ENCODE peak calls at places on chromosomes 4 and X, in seven cellular contexts. P is AG10803; Q is amniotic stem cell; G is activated CD4-positive, alpha-beta T cell treated with anti-CD3 and anti-CD28 coated beads for 4 hours; T is WTC11; C is CD8-positive, alpha-beta T cell; R is CD4-positive, alpha-beta T cell. K is an unnamed sample.

GRCh38 chr4:140014284-140014683 is 139.7 kb downstream of the MAML3 start:
- DNase-seq in G (no peak), C (no peak), R (no peak), P (no peak), T (no peak), Q (no peak), K (no peak)

GRCh38 chrX:110403839-110404238 is 45.2 kb downstream of the RTL9 start:
- DNase-seq in Q (peak), T (no peak), G (no peak), R (no peak), C (no peak), P (peak), K (no peak)

GRCh38 chr4:6754481-6755087 is 27.9 kb upstream of the KIAA0232 start:
- DNase-seq in G (no peak), P (no peak), T (no peak), R (no peak), C (no peak), Q (no peak), K (no peak)

GRCh38 chr4:153541426-153542096 is 75.4 kb downstream of the TMEM131L start:
- DNase-seq in R (no peak), G (no peak), P (peak), T (no peak), C (no peak), Q (peak), K (peak)

GRCh38 chr4:95957054-95957453 is 117.2 kb downstream of the PDHA2 start:
- DNase-seq in T (no peak), G (no peak), R (no peak), Q (no peak), P (no peak), C (no peak), K (no peak)

GRCh38 chr4:88818650-88819470 is 121.2 kb upstream of the NAP1L5 start:
- DNase-seq in C (no peak), Q (peak), G (peak), P (peak), T (peak), R (peak), K (peak)

GRCh38 chrX:20514358-20514757 is 247.6 kb upstream of the RPS6KA3 start:
- DNase-seq in R (no peak), T (no peak), Q (peak), P (peak), C (no peak), G (peak), K (no peak)

GRCh38 chrX:19382500-19383145 is 38.9 kb downstream of the PDHA1 start:
- DNase-seq in Q (no peak), C (peak), P (no peak), R (peak), G (peak), T (peak), K (peak)

GRCh38 chr4:76624271-76624681 is 189.2 kb downstream of the SHROOM3 start:
- DNase-seq in C (no peak), Q (peak), G (no peak), T (no peak), P (peak), R (no peak), K (no peak)